ENCODE peak calls at places on chromosomes 5 and 9, in four cellular contexts. M is SK-N-SH, N is K562, K is HCT116. T is an unnamed sample.
A peak's percentile ranks its signal among the peaks of the same experiment; 100 is the strongest.

GRCh38 chr5:40479939-40480338 is 199.8 kb upstream of the PTGER4 start:
- DNase-seq in M (no peak), N (no peak), K (no peak), T (no peak)

GRCh38 chr5:22572941-22573340 is 280.2 kb downstream of the CDH12 start:
- DNase-seq in M (no peak), N (no peak), K (no peak), T (no peak)

GRCh38 chr9:109254317-109254716 is 66.5 kb downstream of the EPB41L4B start:
- DNase-seq in M (no peak), N (no peak), K (no peak), T (no peak)

GRCh38 chr9:6014668-6015270 is 655 bp downstream of the RANBP6 start:
- DNase-seq in M (no peak), N (peak; percentile 38), K (peak; percentile 7), T (peak; percentile 22)

GRCh38 chr5:170357853-170358497 is 31.2 kb downstream of the KCNMB1 start:
- DNase-seq in M (no peak), N (peak; percentile 64), K (no peak), T (no peak)

GRCh38 chr9:89853931-89854330 is 249.1 kb downstream of the GADD45G start:
- DNase-seq in M (no peak), N (no peak), K (no peak), T (no peak)

GRCh38 chr5:131766689-131767088 is 30.1 kb downstream of the FNIP1 start:
- DNase-seq in M (no peak), N (no peak), K (no peak), T (no peak)

GRCh38 chr9:107397076-107398049 is 92.2 kb downstream of the KLF4 start:
- DNase-seq in M (no peak), N (no peak), K (no peak), T (no peak)

GRCh38 chr5:116455061-116455460 is 119.6 kb downstream of the SEMA6A start:
- DNase-seq in M (peak; percentile 48), N (no peak), K (no peak), T (no peak)

GRCh38 chr5:75677607-75678006 is 39.6 kb downstream of the POC5 start:
- DNase-seq in M (no peak), N (no peak), K (no peak), T (no peak)

GRCh38 chr9:91182429-91182828 is 179.3 kb downstream of the AUH start:
- DNase-seq in M (no peak), N (no peak), K (no peak), T (peak; percentile 71)

GRCh38 chr5:17944046-17944445 is 309.8 kb downstream of the TAF11L14 start:
- DNase-seq in M (no peak), N (no peak), K (no peak), T (no peak)

GRCh38 chr9:83154087-83154736 is 91.3 kb upstream of the RASEF start:
- DNase-seq in M (no peak), N (no peak), K (no peak), T (no peak)

GRCh38 chr5:38853753-38854470 is 8.1 kb downstream of the OSMR start:
- DNase-seq in M (no peak), N (no peak), K (peak; percentile 51), T (no peak)

GRCh38 chr5:180314106-180314505 is 22.2 kb upstream of the MAPK9 start:
- DNase-seq in M (no peak), N (no peak), K (no peak), T (no peak)

GRCh38 chr5:32539981-32540380 is 45.4 kb upstream of the SUB1 start:
- DNase-seq in M (no peak), N (no peak), K (no peak), T (no peak)

GRCh38 chr5:97844797-97845196 is 661.8 kb upstream of the RIOK2 start:
- DNase-seq in M (no peak), N (no peak), K (no peak), T (no peak)

GRCh38 chr5:174195517-174195916 is 150.0 kb downstream of the NSG2 start:
- DNase-seq in M (peak; percentile 58), N (no peak), K (no peak), T (no peak)

GRCh38 chr9:127650511-127650910 is 38.4 kb downstream of the STXBP1 start:
- DNase-seq in M (no peak), N (no peak), K (no peak), T (no peak)

GRCh38 chr9:69996947-69997346 is 46.7 kb upstream of the MAMDC2 start:
- DNase-seq in M (no peak), N (no peak), K (no peak), T (no peak)

GRCh38 chr5:135242496-135243193 is 156.4 kb downstream of the MACROH2A1 start:
- DNase-seq in M (no peak), N (no peak), K (no peak), T (no peak)

GRCh38 chr9:112380102-112380581 is at the start of gene HSDL2:
- DNase-seq in M (no peak), N (peak; percentile 59), K (no peak), T (no peak)

GRCh38 chr5:34886718-34887117 is 28.6 kb downstream of the RAD1 start:
- DNase-seq in M (no peak), N (no peak), K (no peak), T (no peak)

GRCh38 chr9:26058111-26058895 is 380.1 kb upstream of the TUSC1 start:
- DNase-seq in M (no peak), N (no peak), K (no peak), T (no peak)

GRCh38 chr5:139798883-139799282 is 3.3 kb downstream of the PSD2 start:
- DNase-seq in M (no peak), N (no peak), K (no peak), T (no peak)

GRCh38 chr9:71624728-71625127 is 143.6 kb downstream of the CEMIP2 start:
- DNase-seq in M (no peak), N (no peak), K (no peak), T (no peak)

GRCh38 chr9:125747765-125748510 is 765 bp downstream of the PBX3 start:
- DNase-seq in M (peak; percentile 61), N (peak; percentile 6), K (no peak), T (no peak)

DNA sequence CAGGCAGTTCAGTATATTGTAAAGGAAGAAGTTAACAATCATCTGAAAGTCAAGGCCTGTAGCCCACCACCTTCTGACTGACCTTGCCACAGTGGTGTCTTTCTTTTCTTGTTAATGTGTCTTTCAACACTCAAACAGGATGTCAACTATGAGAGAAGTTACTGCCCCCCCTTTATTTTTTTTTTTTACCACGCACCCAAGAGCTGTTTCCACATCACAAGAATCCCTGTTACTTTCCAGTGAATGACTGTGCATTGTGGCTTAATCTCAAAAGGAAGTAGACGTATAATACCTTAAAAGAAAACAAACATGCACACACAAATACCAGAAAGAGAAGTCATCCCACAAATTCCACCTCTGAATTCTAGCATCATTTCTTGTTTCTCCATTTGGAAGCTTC is 201.3 kb downstream of the EFNA5 start:
- DNase-seq in M (no peak), N (no peak), K (peak; percentile 50), T (no peak)
- TF ChIP-seq ELF1 in M (no peak), N (no peak), K (no peak), T (no peak)

GRCh38 chr9:4671737-4672136 is 5.5 kb upstream of the SPATA6L start:
- DNase-seq in M (no peak), N (no peak), K (no peak), T (no peak)

GRCh38 chr9:4667681-4668080 is 1.4 kb upstream of the SPATA6L start:
- DNase-seq in M (no peak), N (no peak), K (no peak), T (no peak)

GRCh38 chr9:4668604-4669003 is 2.3 kb upstream of the SPATA6L start:
- DNase-seq in M (no peak), N (no peak), K (no peak), T (no peak)

GRCh38 chr9:4669890-4670289 is 3.6 kb upstream of the SPATA6L start:
- DNase-seq in M (no peak), N (no peak), K (no peak), T (no peak)

GRCh38 chr9:4670591-4670990 is 4.3 kb upstream of the SPATA6L start:
- DNase-seq in M (no peak), N (no peak), K (no peak), T (no peak)
- TF ChIP-seq ELF1 in M (no peak), N (no peak), K (no peak), T (no peak)

DNA sequence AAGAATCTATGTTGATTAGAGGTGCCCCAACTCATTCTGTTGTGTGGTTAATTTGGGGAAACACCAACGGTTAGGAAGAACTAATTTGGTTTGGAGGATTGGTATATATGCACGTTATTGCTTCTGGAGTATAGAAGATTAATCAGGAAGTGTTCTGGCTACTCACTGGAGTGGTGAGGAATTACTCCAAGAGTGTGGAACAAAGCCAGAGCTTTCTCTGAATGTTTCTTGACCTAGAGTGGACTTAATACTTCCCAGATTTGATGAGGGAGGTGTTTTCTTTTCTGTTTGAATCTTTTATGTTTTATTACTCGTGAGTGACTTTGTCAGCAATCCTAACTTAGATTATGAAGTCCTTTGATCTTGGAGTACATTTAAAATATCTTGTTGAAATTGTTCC is 163.6 kb downstream of the MAN2A1 start:
- DNase-seq in M (no peak), N (no peak), K (no peak), T (no peak)
- TF ChIP-seq ELF1 in M (no peak), N (no peak), K (no peak), T (no peak)

GRCh38 chr5:10323588-10324488 is 16.1 kb upstream of the CMBL start:
- DNase-seq in M (no peak), N (peak; percentile 73), K (no peak), T (peak; percentile 30)
- TF ChIP-seq ELF1 in M (no peak), N (no peak), K (no peak), T (no peak)

DNA sequence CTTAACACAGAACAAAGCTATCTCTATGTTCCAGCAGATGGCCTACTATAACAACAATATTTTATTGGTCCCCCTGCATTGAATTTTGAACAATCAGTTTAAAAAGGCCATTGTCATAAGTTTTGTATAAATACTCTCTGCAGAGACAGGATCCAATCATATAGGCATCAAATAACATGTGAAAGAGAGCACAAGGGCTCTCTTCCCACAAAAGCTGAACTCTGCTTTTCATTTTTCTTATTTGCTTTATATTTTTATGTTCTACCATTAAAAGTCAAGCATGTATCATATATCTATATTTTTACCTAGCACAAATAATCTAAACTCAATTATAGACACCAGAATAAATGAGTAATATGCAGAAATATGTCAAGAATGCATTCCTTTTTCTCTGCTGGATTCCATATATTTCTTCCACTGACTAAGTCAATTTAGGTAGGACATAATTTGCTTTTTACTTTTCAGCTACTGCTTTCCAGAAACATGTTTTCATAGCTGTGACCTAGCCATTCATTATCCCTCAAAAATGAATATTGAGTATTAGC is 143.6 kb downstream of the CDH9 start:
- DNase-seq in M (no peak), N (no peak), K (no peak), T (no peak)
- TF ChIP-seq ELF1 in M (no peak), N (no peak), K (no peak), T (no peak)

T was measured in HepG2.